ENCODE peak calls at places on chromosomes 5 and 9, in five cellular contexts. V is RPMI7951, E is lower lobe of right lung, O is cerebellar nuclear complex, R is transverse colon. G is an unnamed sample.

GRCh38 chr9:35367451-35367850 is 122.5 kb upstream of the RUSC2 start:
- DNase-seq in V (peak), E (no peak), O (no peak), R (no peak), G (peak)

GRCh38 chr5:129174447-129174846 is 79.9 kb downstream of the ISOC1 start:
- DNase-seq in V (no peak), E (no peak), O (no peak), R (no peak), G (no peak)

GRCh38 chr9:36138496-36138895 is 2.0 kb downstream of the GLIPR2 start:
- DNase-seq in V (no peak), E (no peak), O (no peak), R (no peak), G (no peak)

GRCh38 chr5:175357995-175358394 is 86.0 kb downstream of the DRD1 start:
- DNase-seq in V (no peak), E (no peak), O (no peak), R (no peak), G (no peak)

GRCh38 chr9:125807065-125807464 is 59.9 kb downstream of the PBX3 start:
- DNase-seq in V (no peak), E (no peak), O (no peak), R (no peak), G (no peak)

GRCh38 chr9:33250458-33250995 is 10.6 kb downstream of the SPINK4 start:
- DNase-seq in V (peak), E (no peak), O (no peak), R (no peak), G (peak)

GRCh38 chr5:169637856-169638190 is 748 bp downstream of the DOCK2 start:
- DNase-seq in V (no peak), E (peak), O (no peak), R (peak), G (no peak)

GRCh38 chr9:9893837-9894236 is 719.0 kb downstream of the PTPRD start:
- DNase-seq in V (no peak), E (no peak), O (no peak), R (no peak), G (no peak)

GRCh38 chr5:132873119-132873929 is at the start of gene LEAP2:
- DNase-seq in V (no peak), E (no peak), O (no peak), R (peak), G (peak)

GRCh38 chr9:93218161-93218560 is 34.2 kb downstream of the WNK2 start:
- DNase-seq in V (no peak), E (peak), O (no peak), R (no peak), G (peak)

GRCh38 chr5:146878471-146879172 is at the start of gene PPP2R2B:
- DNase-seq in V (peak), E (peak), O (no peak), R (peak), G (peak)

GRCh38 chr9:133679056-133679455 is 42.9 kb downstream of the DBH start:
- DNase-seq in V (no peak), E (peak), O (no peak), R (no peak), G (no peak)

GRCh38 chr9:36942891-36943290 is 91.2 kb downstream of the PAX5 start:
- DNase-seq in V (no peak), E (no peak), O (no peak), R (no peak), G (no peak)

GRCh38 chr5:140108093-140109049 is 5.5 kb upstream of the PURA start:
- DNase-seq in V (no peak), E (peak), O (no peak), R (peak), G (no peak)

GRCh38 chr5:132503244-132503643 is 12.7 kb upstream of the IRF1 start:
- DNase-seq in V (no peak), E (no peak), O (no peak), R (no peak), G (no peak)

GRCh38 chr9:30574355-30575151 is 1809.9 kb upstream of the ACO1 start:
- DNase-seq in V (no peak), E (peak), O (no peak), R (no peak), G (no peak)

GRCh38 chr5:54669845-54670635 is 152.5 kb downstream of the SNX18 start:
- DNase-seq in V (no peak), E (no peak), O (no peak), R (no peak), G (peak)

GRCh38 chr5:75473463-75473862 is 38.0 kb downstream of the CERT1 start:
- DNase-seq in V (no peak), E (no peak), O (no peak), R (no peak), G (no peak)